ENCODE peak calls at places on chromosomes 12 and 14, in nine cellular contexts. J, L, E, V, S, X, Q, O and F are unnamed samples.

GRCh38 chr12:99911967-99912366 is 72.8 kb downstream of the ANKS1B start:
- DNase-seq in J (no peak), L (no peak), E (no peak), V (no peak), S (peak), X (no peak), Q (no peak), O (no peak), F (no peak)

GRCh38 chr12:29614926-29615325 is 117.4 kb upstream of the OVCH1 start:
- DNase-seq in J (no peak), L (no peak), E (no peak), V (no peak), S (peak), X (no peak), Q (no peak), O (no peak), F (no peak)

GRCh38 chr12:105920161-105920684 is 218.5 kb downstream of the NUAK1 start:
- DNase-seq in J (no peak), L (peak), E (no peak), V (no peak), S (peak), X (no peak), Q (no peak), O (no peak), F (no peak)

GRCh38 chr14:55699131-55700057 is 119.4 kb downstream of the KTN1 start:
- DNase-seq in J (peak), L (no peak), E (no peak), V (no peak), S (peak), X (no peak), Q (no peak), O (no peak), F (no peak)

GRCh38 chr14:104747876-104748275 is 5.1 kb upstream of the SIVA1 start:
- DNase-seq in J (no peak), L (no peak), E (no peak), V (no peak), S (no peak), X (no peak), Q (no peak), O (no peak), F (peak)

GRCh38 chr14:89422181-89422951 is 5.3 kb upstream of the FOXN3 start:
- DNase-seq in J (no peak), L (no peak), E (no peak), V (no peak), S (no peak), X (no peak), Q (no peak), O (peak), F (no peak)

GRCh38 chr12:120262852-120263724 is 2.4 kb downstream of the PXN start:
- DNase-seq in J (no peak), L (no peak), E (no peak), V (no peak), S (no peak), X (no peak), Q (no peak), O (peak), F (peak)

GRCh38 chr14:61861320-61861865 is 99.2 kb downstream of the SNAPC1 start:
- DNase-seq in J (no peak), L (no peak), E (no peak), V (no peak), S (no peak), X (no peak), Q (no peak), O (no peak), F (no peak)

GRCh38 chr12:29599397-29599796 is 101.9 kb upstream of the OVCH1 start:
- DNase-seq in J (no peak), L (no peak), E (no peak), V (no peak), S (peak), X (no peak), Q (no peak), O (no peak), F (no peak)

GRCh38 chr14:97178781-97179180 is 381.6 kb downstream of the VRK1 start:
- DNase-seq in J (no peak), L (no peak), E (no peak), V (no peak), S (peak), X (no peak), Q (no peak), O (no peak), F (no peak)

GRCh38 chr12:130335517-130336392 is 1.9 kb upstream of the PIWIL1 start:
- DNase-seq in J (peak), L (no peak), E (no peak), V (no peak), S (peak), X (no peak), Q (peak), O (no peak), F (no peak)

GRCh38 chr14:29846339-29847129 is 81.1 kb downstream of the PRKD1 start:
- DNase-seq in J (no peak), L (no peak), E (no peak), V (peak), S (peak), X (no peak), Q (no peak), O (no peak), F (no peak)

GRCh38 chr14:81509838-81510452 is 23.7 kb downstream of the SEL1L start:
- DNase-seq in J (no peak), L (no peak), E (no peak), V (no peak), S (no peak), X (no peak), Q (no peak), O (no peak), F (no peak)

GRCh38 chr14:99758121-99758871 is 34.9 kb upstream of the EML1 start:
- DNase-seq in J (no peak), L (no peak), E (no peak), V (peak), S (peak), X (no peak), Q (no peak), O (peak), F (no peak)

GRCh38 chr12:57757771-57758170 is 2.9 kb downstream of the MARCHF9 start:
- DNase-seq in J (no peak), L (no peak), E (no peak), V (no peak), S (no peak), X (no peak), Q (no peak), O (no peak), F (no peak)

DNA sequence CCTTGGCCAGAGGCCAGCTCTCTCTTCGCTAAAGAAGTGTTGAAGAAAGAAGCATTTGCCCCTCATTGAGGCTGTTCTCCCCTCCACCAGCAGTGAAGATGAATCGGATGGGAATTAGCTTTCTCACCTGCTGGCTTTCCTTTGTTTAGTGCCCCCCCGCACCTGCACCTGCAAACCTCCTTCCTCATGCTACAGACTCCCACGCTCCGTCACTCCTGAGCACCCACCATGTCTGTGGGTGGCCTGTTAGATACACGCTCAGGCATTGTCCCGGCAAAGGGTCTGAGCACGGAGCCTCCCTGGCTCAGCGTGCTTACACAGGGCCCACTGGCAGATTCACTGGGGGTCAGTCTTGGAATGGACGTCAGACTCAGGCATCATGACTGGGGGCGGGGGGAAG is 121.6 kb downstream of the GLT1D1 start:
- DNase-seq in J (no peak), L (no peak), E (no peak), V (no peak), S (no peak), X (no peak), Q (no peak), O (no peak), F (no peak)
- H3K27ac ChIP-seq in J (no peak), L (no peak), E (no peak), V (no peak), S (no peak), X (no peak), Q (no peak), O (no peak), F (no peak)

GRCh38 chr12:94329366-94329765 is 130.3 kb downstream of the CEP83 start:
- DNase-seq in J (no peak), L (no peak), E (no peak), V (no peak), S (no peak), X (no peak), Q (no peak), O (no peak), F (no peak)
- TF ChIP-seq CTCF in J (peak), L (peak), E (no peak), V (peak), S (no peak), X (no peak), Q (no peak), O (no peak), F (no peak)

GRCh38 chr12:112586148-112586783 is 167.5 kb downstream of the PTPN11 start:
- DNase-seq in J (no peak), L (no peak), E (no peak), V (no peak), S (no peak), X (no peak), Q (no peak), O (no peak), F (no peak)

GRCh38 chr12:112590281-112590680 is 171.5 kb downstream of the PTPN11 start:
- DNase-seq in J (no peak), L (no peak), E (no peak), V (no peak), S (no peak), X (no peak), Q (peak), O (no peak), F (no peak)

GRCh38 chr12:112584266-112584722 is 165.5 kb downstream of the PTPN11 start:
- DNase-seq in J (peak), L (no peak), E (no peak), V (no peak), S (no peak), X (no peak), Q (peak), O (no peak), F (no peak)

GRCh38 chr12:112589275-112589674 is 170.5 kb downstream of the PTPN11 start:
- DNase-seq in J (no peak), L (no peak), E (no peak), V (no peak), S (no peak), X (no peak), Q (no peak), O (no peak), F (no peak)
- H3K27ac ChIP-seq in J (no peak), L (no peak), E (no peak), V (no peak), S (no peak), X (no peak), Q (no peak), O (no peak), F (no peak)

GRCh38 chr14:60346706-60347105 is 97.7 kb downstream of the PPM1A start:
- DNase-seq in J (no peak), L (no peak), E (no peak), V (no peak), S (no peak), X (no peak), Q (no peak), O (no peak), F (no peak)

GRCh38 chr14:60348211-60348610 is 99.2 kb downstream of the PPM1A start:
- DNase-seq in J (no peak), L (no peak), E (no peak), V (no peak), S (no peak), X (no peak), Q (no peak), O (no peak), F (no peak)

GRCh38 chr14:60353410-60353809 is 104.4 kb downstream of the PPM1A start:
- DNase-seq in J (no peak), L (no peak), E (no peak), V (no peak), S (no peak), X (no peak), Q (no peak), O (no peak), F (no peak)

GRCh38 chr14:60349663-60350365 is 100.8 kb downstream of the PPM1A start:
- DNase-seq in J (peak), L (no peak), E (no peak), V (peak), S (peak), X (no peak), Q (peak), O (no peak), F (no peak)

GRCh38 chr14:60350366-60350720 is 101.3 kb downstream of the PPM1A start:
- DNase-seq in J (no peak), L (no peak), E (no peak), V (no peak), S (no peak), X (no peak), Q (no peak), O (no peak), F (no peak)
- TF ChIP-seq CTCF in J (no peak), L (no peak), E (no peak), V (no peak), S (no peak), X (no peak), Q (no peak), O (no peak), F (no peak)

DNA sequence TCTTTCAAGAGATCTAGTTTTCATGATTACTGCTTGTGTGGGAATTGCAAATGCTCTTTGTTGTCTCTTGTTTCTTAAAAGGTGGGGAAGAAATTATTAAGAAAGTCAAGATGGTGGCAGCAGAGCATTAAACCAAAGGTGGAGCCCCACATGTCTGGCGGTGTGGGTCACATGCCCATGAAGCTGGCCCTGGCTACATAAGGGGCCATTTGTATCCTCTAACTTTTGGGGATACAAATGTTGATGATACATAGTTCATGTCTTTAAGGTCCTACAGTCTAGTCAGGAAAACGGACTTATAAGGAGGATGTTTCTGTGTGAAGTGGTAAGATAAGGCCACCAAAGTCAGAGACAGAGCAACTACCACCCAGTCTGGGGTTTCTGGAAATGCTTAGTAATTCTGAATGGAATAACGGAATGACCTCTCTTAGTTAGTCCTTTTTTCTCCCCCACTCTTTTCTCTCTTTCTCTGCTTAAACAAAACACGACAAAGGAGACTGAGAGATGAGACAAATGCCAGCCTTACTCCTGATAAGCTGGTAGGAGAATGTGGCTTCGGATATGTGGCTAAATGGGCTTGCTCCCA is 39.9 kb upstream of the PTHLH start:
- DNase-seq in J (no peak), L (no peak), E (no peak), V (no peak), S (no peak), X (no peak), Q (no peak), O (no peak), F (no peak)
- H3K27ac ChIP-seq in J (no peak), L (no peak), E (no peak), V (no peak), S (no peak), X (no peak), Q (no peak), O (no peak), F (no peak)

GRCh38 chr12:18689781-18690180 is 48.0 kb downstream of the PLCZ1 start:
- DNase-seq in J (no peak), L (no peak), E (no peak), V (no peak), S (no peak), X (no peak), Q (no peak), O (no peak), F (no peak)
- TF ChIP-seq CTCF in J (no peak), L (no peak), E (no peak), V (no peak), S (no peak), X (no peak), Q (no peak), O (no peak), F (no peak)

DNA sequence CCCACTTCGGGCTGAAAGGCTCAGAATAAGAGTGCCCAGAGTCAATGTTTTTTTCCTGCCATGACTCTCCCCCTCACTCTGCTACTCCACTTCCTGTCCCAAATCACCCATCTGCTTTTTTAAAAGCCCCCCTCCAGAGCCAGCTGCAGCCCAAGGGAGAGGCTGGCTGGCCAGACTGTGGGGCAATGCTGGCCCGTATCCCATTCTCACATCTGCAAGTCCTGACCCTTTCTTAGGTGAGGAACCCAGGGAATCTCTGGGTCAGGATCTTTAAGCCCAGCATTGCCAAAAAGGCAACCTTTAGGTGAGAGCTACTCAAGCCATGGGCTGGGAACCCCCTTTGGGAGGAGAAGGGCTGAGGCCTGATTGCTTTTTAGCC is 1.7 kb upstream of the ITGA5 start:
- DNase-seq in J (no peak), L (peak), E (no peak), V (no peak), S (no peak), X (peak), Q (no peak), O (peak), F (peak)
- H3K27ac ChIP-seq in J (peak), L (peak), E (peak), V (peak), S (peak), X (peak), Q (no peak), O (peak), F (peak)

DNA sequence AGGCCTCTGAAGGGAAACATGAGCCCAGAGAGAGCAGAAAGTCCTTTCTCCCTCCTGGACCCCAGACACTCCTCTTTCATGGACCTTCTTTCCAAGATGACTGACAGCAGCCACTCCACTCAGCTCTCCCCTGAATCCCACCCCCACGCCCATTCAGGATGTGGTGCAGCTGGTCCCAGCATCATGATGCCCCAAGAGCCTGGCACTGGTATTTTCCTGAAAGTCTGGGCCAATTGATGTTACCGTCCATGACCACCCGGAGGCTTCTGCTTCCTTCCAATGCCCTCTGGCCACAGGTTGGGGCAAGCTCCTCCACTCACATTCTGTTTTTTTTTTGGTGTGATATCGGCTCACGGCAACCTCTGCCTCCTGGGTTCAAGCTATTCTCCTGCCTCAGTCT is 112.6 kb downstream of the CALM1 start:
- DNase-seq in J (no peak), L (no peak), E (no peak), V (no peak), S (no peak), X (no peak), Q (no peak), O (no peak), F (no peak)
- TF ChIP-seq CTCF in J (no peak), L (no peak), E (no peak), V (no peak), S (no peak), X (no peak), Q (peak), O (no peak), F (no peak)